ENCODE peak calls at places on chromosome 18, in nine cellular contexts. C is NCI-H510A; M is tibial artery; G is germinal center; Q is gastrocnemius medialis; F is NCI-H1092; T is A549; X is activated naive CD4-positive, alpha-beta T cell treated with anti-CD3 and anti-CD28 coated beads, Interleukin-2, amount 10 ng/mL, durations not matched to agents 7 days and 5 days; R is GM04504. E is an unnamed sample.
A peak's percentile ranks its signal among the peaks of the same experiment; 100 is the strongest.

GRCh38 chr18:66013976-66014375 is 263.2 kb downstream of the CDH7 start:
- DNase-seq in F (no peak), Q (no peak), T (no peak), G (no peak), C (no peak), R (no peak), X (no peak), M (no peak), E (no peak)

GRCh38 chr18:543447-543846 is 36.7 kb upstream of the CETN1 start:
- DNase-seq in R (no peak), G (no peak), M (no peak), X (no peak), T (no peak), Q (no peak), F (no peak), C (no peak), E (no peak)

GRCh38 chr18:40249390-40250080 is 1705.5 kb upstream of the PIK3C3 start:
- DNase-seq in X (no peak), G (no peak), T (no peak), F (no peak), Q (no peak), M (no peak), R (no peak), C (no peak), E (no peak)

GRCh38 chr18:70363861-70364260 is 75.0 kb downstream of the SOCS6 start:
- DNase-seq in R (no peak), F (no peak), X (no peak), T (peak; percentile 77), M (no peak), Q (no peak), C (no peak), G (no peak), E (no peak)

GRCh38 chr18:79863161-79863945 is 65.6 kb downstream of the KCNG2 start:
- DNase-seq in Q (no peak), M (peak; percentile 51), G (no peak), X (no peak), R (no peak), T (no peak), F (no peak), C (no peak), E (peak; percentile 14)

GRCh38 chr18:50231621-50232020 is 34.7 kb downstream of the CFAP53 start:
- DNase-seq in T (no peak), F (no peak), R (no peak), Q (no peak), C (no peak), G (no peak), X (no peak), M (no peak), E (no peak)

GRCh38 chr18:46636040-46636630 is 20.9 kb downstream of the LOXHD1 start:
- DNase-seq in T (no peak), R (no peak), F (no peak), C (no peak), Q (no peak), M (no peak), G (no peak), X (no peak), E (peak; percentile 12)

GRCh38 chr18:37419272-37419671 is 146.3 kb downstream of the CELF4 start:
- DNase-seq in F (no peak), R (no peak), T (peak; percentile 42), X (no peak), C (no peak), M (no peak), Q (no peak), G (no peak), E (no peak)

GRCh38 chr18:14767474-14767873 is 19.5 kb downstream of the ANKRD30B start:
- DNase-seq in C (no peak), M (no peak), R (no peak), G (no peak), X (no peak), F (no peak), T (no peak), Q (no peak), E (no peak)

GRCh38 chr18:46408334-46408987 is 248.6 kb downstream of the LOXHD1 start:
- DNase-seq in F (no peak), R (no peak), G (no peak), T (peak; percentile 20), X (no peak), C (no peak), M (no peak), Q (no peak), E (no peak)

GRCh38 chr18:63016270-63016669 is 300.9 kb downstream of the PHLPP1 start:
- DNase-seq in G (peak; percentile 47), T (peak; percentile 41), R (peak; percentile 25), C (peak; percentile 55), X (peak; percentile 67), F (peak; percentile 42), Q (peak; percentile 12), M (no peak), E (no peak)

GRCh38 chr18:11572201-11572600 is 37.2 kb upstream of the SLC35G4 start:
- DNase-seq in F (no peak), G (no peak), Q (no peak), M (no peak), T (no peak), R (no peak), C (no peak), X (no peak), E (no peak)

GRCh38 chr18:37572736-37573135 is 7.1 kb upstream of the CELF4 start:
- DNase-seq in T (no peak), X (no peak), M (no peak), F (no peak), R (no peak), C (no peak), Q (no peak), G (no peak), E (no peak)

E was measured in cardiac septum.